ENCODE peak calls at places on chromosomes 7 and 10, in ten cellular contexts. A is GDM1, X is nucleus accumbens, T is activated T-cell treated with anti-CD3 and anti-CD28 coated beads for 4 hours, G is neural crest cell, C is GM12878, M is T-helper 1 cell, E is HepG2, Z is GM04504, N is substantia nigra. K is an unnamed sample.

GRCh38 chr7:67805921-67806471 is 809.4 kb downstream of the TYW1 start:
- DNase-seq in A (no peak), X (no peak), T (no peak), G (no peak), C (no peak), M (no peak), E (no peak), Z (no peak), N (no peak), K (no peak)

GRCh38 chr10:119502214-119502613 is 40.3 kb downstream of the RGS10 start:
- DNase-seq in A (no peak), X (no peak), T (peak), G (no peak), C (no peak), M (peak), E (no peak), Z (no peak), N (no peak), K (peak)

GRCh38 chr7:128845987-128846386 is 15.8 kb downstream of the FLNC start:
- DNase-seq in A (no peak), X (no peak), T (no peak), G (no peak), C (no peak), M (no peak), E (no peak), Z (no peak), N (no peak), K (no peak)

GRCh38 chr10:23200586-23200985 is 8.5 kb downstream of the PTF1A start:
- DNase-seq in A (no peak), X (no peak), T (no peak), G (no peak), C (no peak), M (no peak), E (no peak), Z (no peak), N (no peak), K (no peak)

GRCh38 chr10:66321746-66322145 is 604.1 kb upstream of the LRRTM3 start:
- DNase-seq in A (no peak), X (no peak), T (no peak), G (no peak), C (no peak), M (no peak), E (no peak), Z (no peak), N (no peak), K (no peak)

GRCh38 chr10:72058989-72059842 is 29.1 kb downstream of the SPOCK2 start:
- DNase-seq in A (no peak), X (peak), T (peak), G (no peak), C (no peak), M (no peak), E (no peak), Z (no peak), N (no peak), K (no peak)

GRCh38 chr10:127990846-127991542 is 84.1 kb downstream of the PTPRE start:
- DNase-seq in A (no peak), X (peak), T (peak), G (no peak), C (no peak), M (no peak), E (no peak), Z (peak), N (no peak), K (peak)

GRCh38 chr7:2232766-2233520 is at the start of gene MAD1L1:
- DNase-seq in A (peak), X (peak), T (peak), G (peak), C (no peak), M (peak), E (peak), Z (peak), N (peak), K (peak)

GRCh38 chr10:79196470-79197461 is 128.0 kb downstream of the ZMIZ1 start:
- DNase-seq in A (peak), X (no peak), T (peak), G (peak), C (no peak), M (peak), E (peak), Z (no peak), N (peak), K (peak)

K was measured in CD4-positive, alpha-beta memory T cell.